ENCODE peak calls at places on chromosomes 3 and 15, in ten cellular contexts. T is uterus, J is HCT116, U is mammary epithelial cell, B is cardiac muscle cell, P is stomach, X is GM12878, R is Caco-2, C is OCI-LY7, Y is BE2C. G is an unnamed sample.

GRCh38 chr3:109122690-109123089 is 4.8 kb upstream of the MORC1 start:
- DNase-seq in T (no peak), J (no peak), U (no peak), B (no peak), P (no peak), X (no peak), R (no peak), C (no peak), Y (no peak), G (no peak)

GRCh38 chr3:170021083-170021482 is 16.7 kb upstream of the GPR160 start:
- DNase-seq in T (no peak), J (no peak), U (no peak), B (no peak), P (no peak), X (no peak), R (no peak), C (peak; percentile 66), Y (no peak), G (no peak)

GRCh38 chr3:161016417-161017313 is 88.5 kb downstream of the B3GALNT1 start:
- DNase-seq in T (no peak), J (no peak), U (no peak), B (no peak), P (no peak), X (no peak), R (no peak), C (no peak), Y (no peak), G (no peak)

GRCh38 chr3:160564949-160565441 is 376 bp downstream of the KPNA4 start:
- DNase-seq in T (no peak), J (peak; percentile 22), U (peak; percentile 66), B (peak; percentile 83), P (peak; percentile 70), X (no peak), R (peak; percentile 82), C (peak; percentile 74), Y (peak; percentile 69), G (peak; percentile 69)

GRCh38 chr15:92393994-92394326 is 279 bp downstream of the ST8SIA2 start:
- DNase-seq in T (no peak), J (no peak), U (no peak), B (no peak), P (no peak), X (no peak), R (peak; percentile 4), C (no peak), Y (peak; percentile 35), G (no peak)

GRCh38 chr15:47620960-47621681 is 96.2 kb upstream of the SEMA6D start:
- DNase-seq in T (no peak), J (no peak), U (peak; percentile 49), B (no peak), P (no peak), X (no peak), R (no peak), C (no peak), Y (no peak), G (no peak)

GRCh38 chr3:133547432-133548041 is 25.9 kb upstream of the CDV3 start:
- DNase-seq in T (peak; percentile 25), J (no peak), U (no peak), B (peak; percentile 55), P (peak; percentile 78), X (no peak), R (peak; percentile 83), C (no peak), Y (no peak), G (peak; percentile 53)

GRCh38 chr3:105828703-105829102 is 40.1 kb downstream of the CBLB start:
- DNase-seq in T (no peak), J (no peak), U (no peak), B (no peak), P (no peak), X (no peak), R (no peak), C (no peak), Y (no peak), G (no peak)

GRCh38 chr3:25428003-25428861 is at the start of gene RARB:
- DNase-seq in T (peak; percentile 79), J (no peak), U (peak; percentile 90), B (peak; percentile 93), P (peak; percentile 61), X (no peak), R (peak; percentile 70), C (no peak), Y (peak; percentile 24), G (peak; percentile 75)

GRCh38 chr3:72008226-72008996 is 223.5 kb upstream of the PROK2 start:
- DNase-seq in T (no peak), J (no peak), U (peak; percentile 20), B (no peak), P (no peak), X (no peak), R (no peak), C (no peak), Y (no peak), G (no peak)

GRCh38 chr3:170802164-170803151 is 67.5 kb downstream of the RPL22L1 start:
- DNase-seq in T (peak; percentile 41), J (no peak), U (peak; percentile 65), B (no peak), P (no peak), X (no peak), R (no peak), C (no peak), Y (no peak), G (no peak)

GRCh38 chr3:187210555-187211327 is 13.5 kb downstream of the RTP1 start:
- DNase-seq in T (no peak), J (no peak), U (no peak), B (no peak), P (no peak), X (no peak), R (peak; percentile 27), C (no peak), Y (no peak), G (no peak)

GRCh38 chr15:59244337-59244736 is 37.7 kb downstream of the LDHAL6B start:
- DNase-seq in T (no peak), J (no peak), U (no peak), B (no peak), P (no peak), X (peak; percentile 71), R (no peak), C (no peak), Y (no peak), G (no peak)

GRCh38 chr15:59250249-59250648 is 43.6 kb downstream of the LDHAL6B start:
- DNase-seq in T (no peak), J (no peak), U (no peak), B (no peak), P (no peak), X (no peak), R (no peak), C (no peak), Y (no peak), G (no peak)

GRCh38 chr15:59245583-59245982 is 38.9 kb downstream of the LDHAL6B start:
- DNase-seq in T (no peak), J (no peak), U (no peak), B (no peak), P (no peak), X (no peak), R (no peak), C (no peak), Y (no peak), G (no peak)

GRCh38 chr15:59249816-59250215 is 43.2 kb downstream of the LDHAL6B start:
- DNase-seq in T (no peak), J (no peak), U (peak; percentile 24), B (no peak), P (no peak), X (no peak), R (no peak), C (no peak), Y (no peak), G (no peak)

DNA sequence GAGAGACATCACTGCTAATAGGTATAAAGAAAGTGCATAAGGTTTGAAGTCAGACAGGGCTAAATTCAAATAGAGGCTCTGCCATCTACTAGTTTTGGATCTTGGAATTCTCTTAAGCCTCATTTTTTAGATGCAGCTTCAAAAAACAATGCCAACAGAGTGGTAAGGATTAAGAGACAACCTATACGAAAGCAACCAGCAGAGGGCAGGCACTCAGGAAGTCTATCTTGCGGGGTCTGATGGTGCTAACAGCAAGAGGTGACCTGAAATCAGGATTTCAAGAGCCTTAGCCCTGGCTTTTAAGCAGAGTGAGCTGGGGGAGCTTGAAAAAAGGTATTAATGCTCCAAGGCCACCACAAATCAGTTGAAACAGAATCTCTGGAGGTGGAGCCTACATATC is 40.7 kb downstream of the LDHAL6B start:
- DNase-seq in T (no peak), J (no peak), U (peak; percentile 35), B (peak; percentile 89), P (peak; percentile 61), X (no peak), R (peak; percentile 68), C (peak; percentile 88), Y (peak; percentile 49), G (peak; percentile 61)
- TF ChIP-seq CTCF in T (peak; percentile 53), J (peak; percentile 77), U (peak; percentile 62), B (peak; percentile 69), P (no peak), X (peak; percentile 62), R (peak; percentile 56), C (peak; percentile 93), Y (peak; percentile 73), G (no peak)

DNA sequence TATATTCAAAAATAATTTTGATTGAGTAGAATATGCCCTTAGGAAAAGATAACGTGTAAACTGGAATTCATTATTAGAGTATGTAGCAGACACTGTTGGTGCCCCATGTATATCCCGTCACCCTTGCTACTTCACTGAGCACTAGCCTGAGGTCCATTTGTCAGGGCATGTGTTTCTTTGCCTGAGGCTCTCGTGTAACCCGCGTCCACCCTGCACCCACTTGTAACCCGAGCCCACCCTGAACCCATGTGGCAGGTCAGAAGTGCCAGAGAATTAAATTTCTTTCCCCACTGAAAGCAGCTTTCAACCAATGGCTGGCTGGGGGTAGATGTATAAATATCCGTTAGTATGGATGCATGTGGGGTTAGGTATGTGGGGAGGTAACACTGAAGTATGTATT is 474.2 kb upstream of the ZNF385D start:
- DNase-seq in T (no peak), J (no peak), U (no peak), B (peak; percentile 6), P (no peak), X (no peak), R (no peak), C (no peak), Y (no peak), G (no peak)
- H3K9me3 ChIP-seq in T (no peaks in the 10 kb centered on the region), J (peaks cover 8% of the 10 kb centered on the region), U (no peaks in the 10 kb centered on the region), B (no peaks in the 10 kb centered on the region), P (peaks cover 21% of the 10 kb centered on the region), X (no peaks in the 10 kb centered on the region), R (no peaks in the 10 kb centered on the region), C (no peaks in the 10 kb centered on the region), Y (no peaks in the 10 kb centered on the region), G (no peaks in the 10 kb centered on the region)

GRCh38 chr15:63683343-63683951 is 86.3 kb downstream of the FBXL22 start:
- DNase-seq in T (no peak), J (no peak), U (no peak), B (no peak), P (no peak), X (no peak), R (no peak), C (no peak), Y (no peak), G (no peak)
- H3K4me1 ChIP-seq in T (no peaks in the 10 kb centered on the region), J (no peaks in the 10 kb centered on the region), U (no peaks in the 10 kb centered on the region), B (no peaks in the 10 kb centered on the region), P (no peaks in the 10 kb centered on the region), X (no peaks in the 10 kb centered on the region), R (no peaks in the 10 kb centered on the region), C (no peaks in the 10 kb centered on the region), Y (no peaks in the 10 kb centered on the region), G (peaks cover 1% of the 10 kb centered on the region)

DNA sequence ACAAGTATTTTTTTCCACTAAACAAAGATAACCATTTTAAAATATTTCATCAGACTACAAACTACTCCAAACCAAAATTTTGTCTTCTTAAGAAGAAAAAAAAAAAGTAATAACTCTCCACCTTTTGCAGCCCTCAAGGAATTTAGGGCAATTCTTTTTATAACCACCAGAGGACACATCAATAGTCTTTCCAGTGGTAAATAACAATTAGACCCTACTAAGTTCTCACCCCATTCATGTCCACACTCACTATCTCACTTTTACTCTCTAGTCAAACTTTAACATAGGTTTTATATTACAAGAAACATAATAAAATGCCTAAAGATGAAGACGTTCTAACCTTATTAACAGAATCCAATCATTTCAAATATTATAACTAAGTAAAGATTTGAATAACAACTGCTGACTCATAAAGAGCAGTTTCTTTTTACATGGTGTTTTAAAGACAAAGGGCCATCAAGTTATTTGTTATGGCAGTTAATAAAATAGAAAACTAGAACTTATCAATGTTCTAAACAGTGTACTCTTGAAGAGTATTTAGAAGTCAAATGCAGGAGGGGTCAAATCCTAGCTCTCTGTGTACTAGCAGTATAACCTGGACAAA is 33.0 kb downstream of the CCDC39 start:
- DNase-seq in T (no peak), J (peak; percentile 2), U (no peak), B (no peak), P (no peak), X (no peak), R (no peak), C (no peak), Y (no peak), G (no peak)
- TF ChIP-seq CTCF in T (no peak), J (peak; percentile 52), U (peak; percentile 42), B (peak; percentile 8), P (no peak), X (peak; percentile 28), R (no peak), C (peak; percentile 62), Y (peak; percentile 32), G (no peak)